ENCODE peak calls at places on chromosomes 3 and 15, in four cellular contexts. L is activated T-cell treated with anti-CD3 and anti-CD28 coated beads for 1 hour, Z is naive B cell, H is lower leg skin. F is an unnamed sample.

GRCh38 chr3:61065451-61066011 is 185.7 kb downstream of the FHIT start:
- DNase-seq in L (no peak), Z (no peak), H (no peak), F (no peak)

GRCh38 chr3:114542359-114542758 is 248.5 kb downstream of the TIGIT start:
- DNase-seq in L (no peak), Z (no peak), H (no peak), F (no peak)

GRCh38 chr3:31810991-31811433 is 170.1 kb downstream of the OSBPL10 start:
- DNase-seq in L (no peak), Z (no peak), H (no peak), F (no peak)

GRCh38 chr15:47548189-47548588 is 169.1 kb upstream of the SEMA6D start:
- DNase-seq in L (no peak), Z (no peak), H (no peak), F (no peak)

GRCh38 chr3:117844676-117845075 is 1135.1 kb downstream of the TUSC7 start:
- DNase-seq in L (no peak), Z (no peak), H (no peak), F (no peak)

GRCh38 chr3:109548192-109548938 is 211.0 kb upstream of the DPPA4 start:
- DNase-seq in L (no peak), Z (no peak), H (no peak), F (no peak)

GRCh38 chr3:180804871-180805430 is 107.5 kb upstream of the FXR1 start:
- DNase-seq in L (no peak), Z (no peak), H (no peak), F (no peak)

GRCh38 chr15:70271422-70272088 is 173.8 kb upstream of the TLE3 start:
- DNase-seq in L (no peak), Z (no peak), H (no peak), F (no peak)

GRCh38 chr3:72320911-72321385 is 527.3 kb downstream of the SHQ1 start:
- DNase-seq in L (no peak), Z (no peak), H (no peak), F (no peak)

GRCh38 chr3:172391592-172392302 is 56.5 kb downstream of the GHSR start:
- DNase-seq in L (no peak), Z (no peak), H (no peak), F (no peak)

GRCh38 chr15:68057758-68058157 is 3.6 kb downstream of the PIAS1 start:
- DNase-seq in L (no peak), Z (no peak), H (no peak), F (no peak)

GRCh38 chr3:64489361-64490044 is 198.3 kb downstream of the ADAMTS9 start:
- DNase-seq in L (no peak), Z (no peak), H (no peak), F (no peak)

GRCh38 chr3:140288575-140288974 is 353.6 kb downstream of the CLSTN2 start:
- DNase-seq in L (no peak), Z (no peak), H (no peak), F (no peak)

GRCh38 chr3:12706504-12707253 is 42.8 kb upstream of the RAF1 start:
- DNase-seq in L (peak), Z (peak), H (no peak), F (peak)

GRCh38 chr3:71482771-71483170 is 100.8 kb downstream of the FOXP1 start:
- DNase-seq in L (no peak), Z (no peak), H (no peak), F (no peak)

GRCh38 chr15:98071786-98072185 is 111.3 kb downstream of the ARRDC4 start:
- DNase-seq in L (no peak), Z (no peak), H (no peak), F (no peak)

GRCh38 chr3:35296533-35296932 is 342.8 kb upstream of the ARPP21 start:
- DNase-seq in L (no peak), Z (no peak), H (no peak), F (no peak)

GRCh38 chr15:100559330-100559729 is 30.6 kb upstream of the CERS3 start:
- DNase-seq in L (no peak), Z (no peak), H (peak), F (no peak)

GRCh38 chr15:41798607-41799487 is 24.6 kb downstream of the MAPKBP1 start:
- DNase-seq in L (no peak), Z (no peak), H (no peak), F (no peak)

GRCh38 chr3:50237754-50238548 is 1.9 kb downstream of the GNAI2 start:
- DNase-seq in L (peak), Z (peak), H (peak), F (peak)

GRCh38 chr15:32739522-32739921 is 21.7 kb downstream of the GREM1 start:
- DNase-seq in L (no peak), Z (no peak), H (no peak), F (no peak)

GRCh38 chr3:71753716-71754609 is at the start of gene GPR27:
- DNase-seq in L (no peak), Z (no peak), H (no peak), F (no peak)

GRCh38 chr15:81859737-81860516 is 185.9 kb downstream of the MEX3B start:
- DNase-seq in L (no peak), Z (no peak), H (no peak), F (no peak)

GRCh38 chr3:117756580-117756979 is 1047.0 kb downstream of the TUSC7 start:
- DNase-seq in L (no peak), Z (no peak), H (no peak), F (no peak)

GRCh38 chr15:63826513-63826912 is 7.2 kb downstream of the HERC1 start:
- DNase-seq in L (no peak), Z (peak), H (no peak), F (no peak)

GRCh38 chr15:43390723-43391122 is 19.8 kb downstream of the TUBGCP4 start:
- DNase-seq in L (no peak), Z (no peak), H (no peak), F (no peak)

GRCh38 chr15:89680282-89680873 is 1.2 kb upstream of the PLIN1 start:
- DNase-seq in L (no peak), Z (no peak), H (no peak), F (no peak)

GRCh38 chr3:196272826-196273225 is 14.7 kb downstream of the PCYT1A start:
- DNase-seq in L (no peak), Z (no peak), H (no peak), F (no peak)

GRCh38 chr3:35709691-35710090 is 70.4 kb downstream of the ARPP21 start:
- DNase-seq in L (no peak), Z (no peak), H (no peak), F (no peak)

GRCh38 chr3:19147905-19148767 is at the start of gene KCNH8:
- DNase-seq in L (no peak), Z (peak), H (no peak), F (no peak)

GRCh38 chr15:49035825-49036224 is 10.4 kb downstream of the SECISBP2L start:
- DNase-seq in L (no peak), Z (no peak), H (no peak), F (no peak)

GRCh38 chr3:127680146-127680661 is 7.5 kb downstream of the ABTB1 start:
- DNase-seq in L (no peak), Z (no peak), H (peak), F (peak)

GRCh38 chr3:31377045-31377642 is 155.6 kb upstream of the STT3B start:
- DNase-seq in L (no peak), Z (no peak), H (no peak), F (no peak)

GRCh38 chr3:153246805-153247204 is 84.8 kb downstream of the RAP2B start:
- DNase-seq in L (no peak), Z (no peak), H (no peak), F (no peak)

GRCh38 chr15:49946681-49947080 is 172.4 kb downstream of the ATP8B4 start:
- DNase-seq in L (no peak), Z (no peak), H (no peak), F (no peak)

GRCh38 chr3:42851228-42851834 is 24.3 kb downstream of the CYP8B1 start:
- DNase-seq in L (no peak), Z (no peak), H (peak), F (no peak)